ENCODE peak calls at places on chromosomes 4 and X, in four cellular contexts. B is mucosa of descending colon, G is hepatocyte, W is cardiac muscle cell. C is an unnamed sample.

GRCh38 chr4:155953151-155954117 is at the start of gene CTSO:
- DNase-seq in B (peak; percentile 88), G (peak; percentile 88), W (peak; percentile 88), C (peak; percentile 87)

GRCh38 chrX:49972313-49972712 is 49.9 kb downstream of the CLCN5 start:
- DNase-seq in B (no peak), G (peak; percentile 10), W (peak; percentile 69), C (peak; percentile 28)

GRCh38 chrX:13101439-13102139 is 57.2 kb upstream of the FAM9C start:
- DNase-seq in B (peak; percentile 78), G (peak; percentile 87), W (peak; percentile 84), C (peak; percentile 93)

GRCh38 chr4:47598320-47598719 is 113.2 kb downstream of the ATP10D start:
- DNase-seq in B (no peak), G (no peak), W (peak; percentile 14), C (no peak)

GRCh38 chr4:48008021-48008596 is 8.4 kb downstream of the CNGA1 start:
- DNase-seq in B (no peak), G (no peak), W (no peak), C (no peak)

GRCh38 chr4:85986266-85986665 is 373.6 kb downstream of the MAPK10 start:
- DNase-seq in B (no peak), G (no peak), W (no peak), C (no peak)

GRCh38 chr4:177380730-177381287 is 61.4 kb downstream of the AGA start:
- DNase-seq in B (no peak), G (peak; percentile 48), W (no peak), C (no peak)

GRCh38 chr4:1410491-1411325 is 4.5 kb upstream of the NKX1-1 start:
- DNase-seq in B (peak; percentile 26), G (peak; percentile 87), W (peak; percentile 58), C (peak; percentile 54)

GRCh38 chr4:52968696-52969095 is 106.6 kb downstream of the RASL11B start:
- DNase-seq in B (no peak), G (no peak), W (no peak), C (no peak)

GRCh38 chr4:8556341-8557150 is 23.6 kb upstream of the GPR78 start:
- DNase-seq in B (no peak), G (no peak), W (peak; percentile 19), C (peak; percentile 44)

GRCh38 chr4:8558080-8558960 is 21.9 kb upstream of the GPR78 start:
- DNase-seq in B (no peak), G (no peak), W (peak; percentile 9), C (no peak)

GRCh38 chr4:8559011-8559410 is 21.2 kb upstream of the GPR78 start:
- DNase-seq in B (no peak), G (no peak), W (no peak), C (no peak)

GRCh38 chr4:8555716-8556115 is 24.5 kb upstream of the GPR78 start:
- DNase-seq in B (no peak), G (no peak), W (no peak), C (no peak)

GRCh38 chr4:8557151-8558076 is 22.8 kb upstream of the GPR78 start:
- DNase-seq in B (no peak), G (no peak), W (no peak), C (no peak)
- H3K4me3 ChIP-seq in B (no peak overlapping the region), G (no peak overlapping the region), W (no peak overlapping the region), C (no peak overlapping the region)

DNA sequence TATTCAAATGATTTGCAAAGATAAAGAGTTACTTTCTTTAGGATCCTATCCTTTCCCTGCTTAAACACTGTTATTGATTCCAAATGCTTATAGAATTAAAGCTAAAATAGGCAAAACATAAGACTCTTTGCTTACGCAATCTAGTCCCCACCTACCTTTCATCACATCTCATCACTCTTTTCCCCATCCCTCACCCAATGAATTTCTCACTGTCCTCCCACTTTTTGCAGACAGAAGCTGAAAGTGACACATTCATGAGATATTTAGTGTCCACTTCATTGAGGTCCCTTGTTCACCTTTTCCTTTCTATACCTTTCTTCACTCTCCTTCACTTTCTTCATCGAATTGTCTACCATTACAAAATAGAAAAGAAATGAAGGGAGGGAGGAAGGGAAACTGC is 424 bp downstream of the SATL1 start:
- DNase-seq in B (no peak), G (no peak), W (peak; percentile 3), C (no peak)
- H3K4me3 ChIP-seq in B (no peak overlapping the region), G (peak overlapping the region; percentile 52), W (peak overlapping the region; percentile 96), C (no peak overlapping the region)

DNA sequence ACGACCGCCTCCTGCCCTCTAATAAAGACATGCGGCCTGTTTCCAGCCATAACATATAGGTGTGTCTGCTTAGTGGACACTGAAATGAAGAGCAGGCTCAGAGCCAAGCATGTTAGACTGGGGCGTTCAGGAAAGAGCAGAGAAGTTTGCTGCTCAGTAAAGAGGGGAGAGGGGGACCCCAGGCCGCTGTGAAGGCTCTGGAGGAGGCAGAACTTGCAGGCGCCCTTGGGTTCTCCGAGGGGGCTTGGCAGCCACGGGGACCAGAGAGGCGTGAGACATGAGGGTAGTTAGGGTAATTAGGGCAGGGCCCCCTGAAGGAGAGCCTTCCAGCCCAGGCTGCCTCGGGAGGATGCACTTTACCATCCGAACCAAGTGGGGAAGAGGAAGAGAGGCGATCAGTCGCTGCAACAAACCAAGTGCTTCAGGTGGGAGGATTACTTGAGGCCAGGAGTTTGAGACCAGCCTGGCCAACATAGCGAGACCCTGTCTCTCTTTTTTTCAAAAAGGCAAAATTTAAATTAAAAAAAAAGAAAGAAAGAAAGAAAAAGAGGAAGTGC is 46.6 kb upstream of the CDKN2AIP start:
- DNase-seq in B (no peak), G (no peak), W (no peak), C (no peak)
- H3K4me3 ChIP-seq in B (no peak overlapping the region), G (no peak overlapping the region), W (no peak overlapping the region), C (peak overlapping the region; percentile 59)

DNA sequence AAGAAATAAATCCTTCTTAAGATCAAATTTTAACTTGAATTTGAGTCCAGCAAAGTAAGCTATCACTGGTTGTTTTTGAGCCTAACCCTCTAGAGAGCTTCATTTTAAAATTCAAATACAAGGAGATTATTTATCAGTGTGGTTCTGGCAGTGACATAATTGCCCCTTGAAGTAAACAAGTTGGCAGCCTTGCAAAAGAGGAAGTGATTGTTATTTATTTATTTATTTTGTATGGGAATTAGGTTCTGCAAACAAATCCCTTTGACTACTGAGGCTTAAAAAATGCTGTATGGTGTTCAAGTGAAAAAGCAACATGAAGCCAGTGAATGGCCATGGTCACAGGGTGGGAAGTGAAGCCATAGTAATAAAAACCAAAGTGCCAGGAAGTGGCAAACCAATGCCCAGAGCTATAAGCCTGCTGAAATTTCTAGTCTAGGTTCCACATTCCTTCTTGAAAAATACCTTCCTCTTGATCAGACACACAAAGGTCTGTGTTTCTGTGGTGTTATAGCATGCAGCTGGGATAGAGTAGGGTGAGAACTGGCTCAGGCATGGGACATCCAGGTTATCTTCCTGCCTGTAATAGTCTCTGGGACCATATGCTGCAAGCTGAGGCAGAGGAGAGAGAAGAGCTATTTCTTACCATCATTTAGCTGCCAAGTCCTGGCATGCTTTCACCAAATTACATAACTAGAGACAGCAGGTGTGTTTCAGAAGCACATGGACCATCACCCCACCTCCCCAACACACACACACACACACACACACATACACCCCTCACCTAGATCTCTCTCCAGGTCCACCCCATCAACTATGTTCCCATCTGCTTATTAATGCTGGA is 47.1 kb upstream of the TSPAN7 start:
- DNase-seq in B (no peak), G (no peak), W (no peak), C (no peak)
- H3K4me3 ChIP-seq in B (no peak overlapping the region), G (no peak overlapping the region), W (no peak overlapping the region), C (no peak overlapping the region)

GRCh38 chr4:56799291-56799823 is 22.1 kb downstream of the SPINK2 start:
- DNase-seq in B (no peak), G (no peak), W (no peak), C (peak; percentile 45)
- H3K4me3 ChIP-seq in B (no peak overlapping the region), G (peak overlapping the region; percentile 35), W (peak overlapping the region; percentile 51), C (peak overlapping the region; percentile 70)

GRCh38 chrX:24190500-24191156 is 41.1 kb downstream of the ZFX start:
- DNase-seq in B (no peak), G (peak; percentile 60), W (peak; percentile 56), C (peak; percentile 81)
- H3K4me3 ChIP-seq in B (no peak overlapping the region), G (no peak overlapping the region), W (no peak overlapping the region), C (no peak overlapping the region)

DNA sequence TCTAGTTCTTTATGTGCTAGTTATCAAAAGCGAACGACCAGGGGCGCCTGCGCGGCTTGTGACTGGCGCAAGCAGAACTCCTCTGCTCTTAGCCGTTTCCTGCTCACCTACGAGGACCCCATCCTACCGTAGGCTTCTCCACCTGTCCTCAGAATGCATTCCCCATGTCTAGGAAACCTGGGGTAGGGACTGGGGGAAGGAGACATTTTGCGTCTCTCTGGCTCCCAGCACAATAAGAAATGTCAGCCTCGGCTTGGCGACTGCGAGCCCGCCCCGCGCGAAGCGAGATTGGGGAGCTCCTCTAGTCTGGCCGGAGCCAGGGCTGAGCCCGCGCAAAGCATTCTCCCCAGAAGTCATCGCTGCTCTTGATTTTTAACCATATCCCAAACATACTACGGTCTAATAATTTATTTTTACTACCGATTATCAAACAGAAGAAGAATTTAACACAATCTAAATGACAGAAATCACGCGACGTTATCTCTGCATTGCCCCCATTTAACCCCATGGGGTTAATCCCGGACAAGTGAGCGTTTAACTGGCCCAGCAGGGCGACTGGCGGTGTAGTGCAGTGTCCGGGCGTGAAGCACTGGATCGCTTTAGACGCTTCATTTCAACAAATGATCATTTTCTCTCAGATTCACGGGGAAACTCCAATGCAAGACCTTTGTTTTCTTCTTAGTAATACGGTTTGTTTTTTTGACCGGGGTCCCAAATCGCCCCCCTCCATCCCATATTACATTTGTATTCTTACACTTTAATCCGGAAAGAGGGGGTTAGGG is 7.9 kb upstream of the PITX2 start:
- DNase-seq in B (no peak), G (no peak), W (no peak), C (peak; percentile 59)
- H3K4me3 ChIP-seq in B (no peak overlapping the region), G (peak overlapping the region; percentile 31), W (no peak overlapping the region), C (peak overlapping the region; percentile 78)